ENCODE peak calls at places on chromosomes 11 and 22, in five cellular contexts. H is GM23248, O is GM23338, D is PC-3, X is MM.1S. S is an unnamed sample.

GRCh38 chr11:64341429-64341828 is 1.4 kb downstream of the CCDC88B start:
- DNase-seq in O (no peak), D (no peak), H (no peak), X (no peak), S (no peak)

GRCh38 chr22:43449831-43450225 is 38.0 kb downstream of the MPPED1 start:
- DNase-seq in O (no peak), H (no peak), X (no peak), D (no peak), S (no peak)

GRCh38 chr11:55714982-55715888 is 53.2 kb downstream of the OR4C6 start:
- DNase-seq in O (peak; percentile 57), X (peak; percentile 37), D (peak; percentile 30), H (peak; percentile 1), S (peak; percentile 3)

GRCh38 chr22:43060213-43060612 is 29.0 kb downstream of the TTLL1 start:
- DNase-seq in D (peak; percentile 42), X (no peak), H (peak; percentile 19), O (peak; percentile 80), S (peak; percentile 52)

GRCh38 chr11:109209572-109209971 is 212.4 kb upstream of the C11orf87 start:
- DNase-seq in O (no peak), X (peak; percentile 17), H (no peak), D (no peak), S (no peak)

GRCh38 chr11:107384136-107384535 is 73.5 kb downstream of the CWF19L2 start:
- DNase-seq in H (no peak), D (peak; percentile 69), O (no peak), X (no peak), S (no peak)

GRCh38 chr11:95768521-95768920 is 21.1 kb downstream of the FAM76B start:
- DNase-seq in D (no peak), H (peak; percentile 46), O (peak; percentile 35), X (no peak), S (no peak)

GRCh38 chr11:100338144-100338840 is 348.8 kb upstream of the ARHGAP42 start:
- DNase-seq in D (no peak), O (no peak), X (no peak), H (no peak), S (no peak)

GRCh38 chr11:116637766-116638165 is 135.0 kb downstream of the BUD13 start:
- DNase-seq in X (no peak), O (no peak), H (no peak), D (no peak), S (no peak)

GRCh38 chr11:124983674-124984511 is 29.9 kb downstream of the CCDC15 start:
- DNase-seq in X (no peak), O (no peak), H (no peak), D (no peak), S (no peak)

GRCh38 chr22:20249797-20250354 is 18.2 kb downstream of the RTN4R start:
- DNase-seq in H (peak; percentile 67), O (no peak), D (no peak), X (no peak), S (no peak)

GRCh38 chr11:110894224-110894623 is 182.0 kb upstream of the ARHGAP20 start:
- DNase-seq in X (no peak), D (no peak), O (no peak), H (no peak), S (no peak)

GRCh38 chr22:30004689-30005088 is 75.6 kb upstream of the HORMAD2 start:
- DNase-seq in O (no peak), D (no peak), X (no peak), H (peak; percentile 43), S (no peak)

GRCh38 chr11:67507242-67507890 is 596 bp downstream of the CDK2AP2 start:
- DNase-seq in D (peak; percentile 82), O (peak; percentile 93), X (peak; percentile 28), H (peak; percentile 81), S (no peak)

GRCh38 chr22:27810566-27810965 is 9.0 kb upstream of the MN1 start:
- DNase-seq in X (no peak), H (peak; percentile 89), D (peak; percentile 7), O (no peak), S (no peak)

GRCh38 chr11:8259316-8259995 is 4.2 kb downstream of the LMO1 start:
- DNase-seq in X (no peak), H (no peak), D (no peak), O (no peak), S (no peak)

GRCh38 chr22:50112151-50113118 is 22.6 kb downstream of the MOV10L1 start:
- DNase-seq in D (peak; percentile 25), H (peak; percentile 53), O (no peak), X (no peak), S (no peak)

GRCh38 chr11:75077316-75077715 is 19.4 kb downstream of the OR2AT4 start:
- DNase-seq in D (no peak), O (no peak), H (no peak), X (no peak), S (no peak)

GRCh38 chr22:39234157-39234793 is 10.5 kb downstream of the PDGFB start:
- DNase-seq in X (no peak), H (no peak), D (no peak), O (no peak), S (no peak)

GRCh38 chr22:44158766-44159165 is 22.0 kb upstream of the PARVG start:
- DNase-seq in D (no peak), O (no peak), X (no peak), H (peak; percentile 23), S (no peak)

GRCh38 chr11:8028766-8029165 is 41.6 kb downstream of the EIF3F start:
- DNase-seq in X (no peak), H (no peak), D (no peak), O (no peak), S (no peak)

GRCh38 chr11:109864161-109864661 is 229.0 kb upstream of the ZC3H12C start:
- DNase-seq in D (peak; percentile 15), X (no peak), O (no peak), H (peak; percentile 21), S (no peak)

GRCh38 chr11:1673841-1674193 is 23.2 kb upstream of the KRTAP5-6 start:
- DNase-seq in O (no peak), D (no peak), X (no peak), H (no peak), S (no peak)

GRCh38 chr22:34808618-34809017 is 257.3 kb upstream of the ISX start:
- DNase-seq in D (no peak), X (no peak), O (peak; percentile 17), H (no peak), S (no peak)

GRCh38 chr11:13685461-13686108 is 17.1 kb downstream of the FAR1 start:
- DNase-seq in X (no peak), D (no peak), H (peak; percentile 23), O (no peak), S (no peak)

GRCh38 chr11:202490-202889 is 4.7 kb downstream of the BET1L start:
- DNase-seq in O (no peak), D (no peak), H (no peak), X (no peak), S (no peak)

GRCh38 chr11:120123946-120124345 is 14.0 kb downstream of the TRIM29 start:
- DNase-seq in X (no peak), O (no peak), D (peak; percentile 73), H (no peak), S (no peak)

GRCh38 chr11:77147668-77148321 is 19.7 kb downstream of the MYO7A start:
- DNase-seq in X (no peak), H (peak; percentile 53), O (peak; percentile 81), D (no peak), S (no peak)

GRCh38 chr11:70430122-70430521 is 31.8 kb downstream of the CTTN start:
- DNase-seq in H (no peak), D (no peak), O (no peak), X (no peak), S (no peak)

GRCh38 chr11:11864332-11864731 is 22.6 kb downstream of the USP47 start:
- DNase-seq in D (no peak), X (peak; percentile 40), O (no peak), H (no peak), S (no peak)

GRCh38 chr11:86869966-86870570 is 69.7 kb downstream of the PRSS23 start:
- DNase-seq in X (peak; percentile 65), H (peak; percentile 88), O (peak; percentile 86), D (peak; percentile 58), S (peak; percentile 53)

GRCh38 chr22:30568137-30568805 is 6.2 kb downstream of the GAL3ST1 start:
- DNase-seq in H (no peak), X (no peak), D (no peak), O (peak; percentile 62), S (no peak)

GRCh38 chr22:46592390-46592872 is 27.8 kb upstream of the GRAMD4 start:
- DNase-seq in H (peak; percentile 89), X (peak; percentile 56), D (peak; percentile 31), O (no peak), S (peak; percentile 82)

GRCh38 chr11:57778318-57779037 is 16.9 kb downstream of the CTNND1 start:
- DNase-seq in O (peak; percentile 96), X (no peak), H (peak; percentile 92), D (peak; percentile 99), S (no peak)
- H3K4me3 ChIP-seq in O (peak overlapping the region; percentile 28), X (no peak overlapping the region), H (peak overlapping the region; percentile 58), D (peak overlapping the region; percentile 60), S (no peak overlapping the region)

DNA sequence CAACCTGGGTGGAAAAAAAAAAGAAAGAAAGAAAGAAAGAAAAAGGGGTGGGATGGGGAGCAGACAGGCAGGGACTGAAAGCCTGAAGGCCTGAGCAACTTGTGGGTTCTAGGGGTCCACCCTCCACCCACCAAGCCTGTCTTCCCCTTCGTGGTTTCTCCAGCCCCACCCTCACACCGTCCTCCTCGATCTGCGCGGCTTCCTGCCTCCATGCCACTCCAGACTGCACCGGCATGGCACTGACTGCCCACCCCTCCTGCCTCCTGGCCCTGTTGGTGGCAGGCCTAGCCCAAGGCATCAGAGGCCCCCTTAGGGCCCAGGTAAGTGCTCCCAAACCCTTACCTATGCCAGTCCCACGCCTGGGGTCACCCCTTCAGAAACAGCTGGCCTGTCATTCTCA is at the start of gene CTSW:
- DNase-seq in H (no peak), D (no peak), O (no peak), X (no peak), S (no peak)
- TF ChIP-seq EZH2phosphoT487 in H (no peak), D (no peak), O (no peak), X (no peak), S (no peak)

GRCh38 chr11:129373489-129373953 is 2.1 kb upstream of the BARX2 start:
- DNase-seq in O (peak; percentile 49), D (no peak), X (peak; percentile 37), H (peak; percentile 59), S (no peak)

GRCh38 chr11:129372609-129373488 is 2.8 kb upstream of the BARX2 start:
- DNase-seq in O (peak; percentile 66), X (no peak), H (peak; percentile 10), D (no peak), S (no peak)

GRCh38 chr11:129374993-129375721 is 491 bp upstream of the BARX2 start:
- DNase-seq in X (peak; percentile 96), D (peak; percentile 56), H (peak; percentile 22), O (peak; percentile 72), S (no peak)

GRCh38 chr11:129375731-129376657 is at the start of gene BARX2:
- DNase-seq in X (peak; percentile 79), H (peak; percentile 86), D (peak; percentile 86), O (peak; percentile 86), S (no peak)

GRCh38 chr11:129374081-129374992 is 1.3 kb upstream of the BARX2 start:
- DNase-seq in O (peak; percentile 54), X (peak; percentile 73), D (no peak), H (peak; percentile 36), S (no peak)
- H3K27ac ChIP-seq in O (no peak overlapping the region), X (peak overlapping the region; percentile 98), D (no peak overlapping the region), H (no peak overlapping the region), S (no peak overlapping the region)

DNA sequence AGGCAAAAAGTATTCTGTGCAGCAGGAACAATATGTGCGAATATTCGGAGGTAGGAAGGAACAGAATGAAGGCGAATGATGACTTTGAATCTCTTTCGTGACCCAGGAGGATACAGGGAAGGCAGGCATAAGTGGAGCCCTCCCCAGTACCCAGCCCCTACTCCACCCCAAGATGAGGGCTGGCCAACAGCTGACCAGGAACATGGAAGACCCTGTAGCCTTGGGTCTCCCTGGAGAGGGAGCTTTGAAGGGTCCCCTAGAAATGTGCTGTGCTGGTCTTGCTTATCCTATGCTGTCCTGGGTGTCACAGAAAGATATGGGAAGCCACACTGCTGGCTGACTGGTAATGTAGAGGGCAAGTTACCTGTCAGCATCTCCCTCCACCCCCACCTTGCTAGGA is 113.7 kb upstream of the NCAM1 start:
- DNase-seq in D (no peak), O (no peak), H (no peak), X (no peak), S (no peak)
- H3K4me3 ChIP-seq in D (no peak overlapping the region), O (no peak overlapping the region), H (no peak overlapping the region), X (no peak overlapping the region), S (no peak overlapping the region)